ENCODE peak calls at places on chromosomes 5 and 9, in seven cellular contexts. A, F, V, L, X, E and G are unnamed samples.
A peak's percentile ranks its signal among the peaks of the same experiment; 100 is the strongest.

GRCh38 chr9:136143215-136144001 is 24.7 kb upstream of the TMEM250 start:
- DNase-seq in X (peak; percentile 59), E (no peak), V (peak; percentile 20), L (no peak), F (no peak), A (no peak), G (peak; percentile 52)

GRCh38 chr9:72383978-72384709 is 19.1 kb upstream of the ZFAND5 start:
- DNase-seq in E (no peak), V (no peak), F (peak; percentile 87), A (no peak), L (no peak), X (no peak), G (no peak)

GRCh38 chr5:176541338-176542134 is 4.3 kb upstream of the RNF44 start:
- DNase-seq in F (peak; percentile 69), E (peak; percentile 79), L (peak; percentile 72), X (peak; percentile 73), A (no peak), V (peak; percentile 65), G (no peak)

GRCh38 chr9:36874261-36874660 is 159.8 kb downstream of the PAX5 start:
- DNase-seq in E (no peak), X (no peak), V (no peak), L (no peak), A (no peak), F (no peak), G (no peak)

GRCh38 chr5:176610430-176610763 is 441 bp upstream of the GPRIN1 start:
- DNase-seq in A (no peak), E (no peak), F (no peak), V (no peak), L (no peak), X (no peak), G (no peak)

GRCh38 chr5:172235827-172236749 is 42.1 kb downstream of the EFCAB9 start:
- DNase-seq in X (no peak), V (no peak), E (no peak), F (no peak), L (no peak), A (no peak), G (no peak)

GRCh38 chr5:124000558-124000957 is 488.6 kb downstream of the CSNK1G3 start:
- DNase-seq in E (no peak), L (no peak), F (no peak), V (no peak), X (no peak), A (no peak), G (no peak)

GRCh38 chr5:65481171-65481575 is 547 bp downstream of the ADAMTS6 start:
- DNase-seq in F (no peak), V (no peak), E (peak; percentile 14), L (no peak), A (no peak), X (peak; percentile 9), G (no peak)

GRCh38 chr5:92841604-92842155 is 739.3 kb downstream of the NR2F1-AS1 start:
- DNase-seq in E (no peak), A (no peak), F (no peak), X (no peak), V (no peak), L (no peak), G (no peak)

GRCh38 chr5:147551677-147552076 is 41.8 kb upstream of the DPYSL3 start:
- DNase-seq in E (no peak), L (no peak), A (no peak), V (no peak), X (no peak), F (no peak), G (no peak)
- H3K27ac ChIP-seq in E (no peak overlapping the region), L (no peak overlapping the region), A (peak overlapping the region; percentile 50), V (no peak overlapping the region), X (no peak overlapping the region), F (no peak overlapping the region), G (no peak overlapping the region)

GRCh38 chr5:173941102-173941501 is 47.9 kb upstream of the C5orf47 start:
- DNase-seq in L (no peak), F (no peak), E (no peak), V (no peak), X (no peak), A (no peak), G (no peak)

GRCh38 chr5:173944512-173944911 is 44.5 kb upstream of the C5orf47 start:
- DNase-seq in A (no peak), V (no peak), E (no peak), X (no peak), L (no peak), F (no peak), G (no peak)

GRCh38 chr5:173941758-173942401 is 47.1 kb upstream of the C5orf47 start:
- DNase-seq in A (no peak), F (no peak), E (no peak), L (no peak), V (no peak), X (no peak), G (no peak)

GRCh38 chr5:173950829-173951228 is 38.1 kb upstream of the C5orf47 start:
- DNase-seq in L (no peak), F (no peak), A (no peak), E (no peak), V (no peak), X (no peak), G (no peak)

DNA sequence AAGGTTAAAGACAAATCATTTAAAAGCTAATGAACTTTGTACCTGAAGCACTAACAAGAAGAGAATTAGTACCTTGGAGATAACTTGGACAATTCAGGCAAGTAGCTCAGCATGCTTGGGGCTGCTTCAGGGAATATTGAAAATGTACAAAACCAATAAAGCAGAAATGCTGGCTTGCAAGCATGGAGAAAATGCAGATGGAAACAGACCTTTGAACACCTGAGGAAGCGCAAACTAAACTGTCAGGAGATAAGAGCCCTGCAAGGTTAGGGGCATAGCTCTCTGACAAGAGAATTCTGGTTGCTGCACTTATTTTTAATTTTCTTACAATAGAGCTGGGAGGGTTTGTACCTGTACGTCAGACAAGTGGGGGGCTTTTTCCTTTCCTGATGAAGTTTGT is 42.6 kb upstream of the C5orf47 start:
- DNase-seq in E (no peak), X (no peak), F (no peak), A (no peak), V (no peak), L (no peak), G (no peak)
- H3K9me3 ChIP-seq in E (no peaks in the 10 kb centered on the region), X (no peaks in the 10 kb centered on the region), F (no peaks in the 10 kb centered on the region), A (no peaks in the 10 kb centered on the region), V (no peaks in the 10 kb centered on the region), L (no peaks in the 10 kb centered on the region), G (no peaks in the 10 kb centered on the region)

GRCh38 chr5:178462846-178463245 is 127.3 kb downstream of the COL23A1 start:
- DNase-seq in E (no peak), V (no peak), X (no peak), F (no peak), A (no peak), L (no peak), G (no peak)

GRCh38 chr5:178465228-178465860 is 124.8 kb downstream of the COL23A1 start:
- DNase-seq in V (no peak), L (no peak), E (no peak), F (no peak), A (no peak), X (peak; percentile 42), G (no peak)

GRCh38 chr5:178465861-178466288 is 124.3 kb downstream of the COL23A1 start:
- DNase-seq in L (no peak), V (no peak), X (no peak), F (no peak), A (no peak), E (no peak), G (no peak)

GRCh38 chr5:178463321-178464155 is 126.7 kb downstream of the COL23A1 start:
- DNase-seq in A (no peak), L (no peak), E (no peak), F (no peak), V (no peak), X (no peak), G (no peak)

DNA sequence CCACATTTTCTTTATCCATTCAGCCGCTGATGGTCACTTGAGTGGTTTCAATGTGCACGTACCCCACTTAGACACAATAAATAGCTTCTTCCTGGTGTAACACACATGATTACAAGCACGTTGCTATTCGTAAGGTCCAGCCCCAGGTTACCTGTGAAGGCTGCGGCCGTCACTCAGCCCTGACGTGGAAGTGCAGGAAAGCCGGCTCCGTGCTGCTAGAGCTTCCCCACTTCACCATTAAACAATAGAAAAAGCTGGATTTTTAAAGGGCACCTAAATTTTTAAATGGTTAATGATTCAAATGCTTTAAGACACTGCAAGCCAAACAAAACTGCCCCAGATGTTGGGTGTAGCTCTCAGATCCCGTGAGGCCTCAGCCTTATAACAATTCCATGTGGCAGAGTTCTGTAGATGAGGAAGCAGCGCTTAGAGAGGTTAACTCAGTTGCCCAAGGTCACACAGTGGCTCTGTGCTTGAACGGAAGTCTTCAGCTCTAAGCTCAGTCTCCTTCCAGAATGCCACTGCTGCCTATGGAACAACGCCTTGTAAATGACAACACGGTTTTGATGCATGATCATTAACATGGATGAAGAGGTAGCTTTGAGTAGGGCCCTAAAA is 125.7 kb downstream of the COL23A1 start:
- DNase-seq in F (no peak), L (no peak), V (no peak), A (no peak), X (no peak), E (no peak), G (no peak)
- H3K4me1 ChIP-seq in F (no peaks in the 10 kb centered on the region), L (peaks cover 12% of the 10 kb centered on the region), V (no peaks in the 10 kb centered on the region), A (no peaks in the 10 kb centered on the region), X (peaks cover 22% of the 10 kb centered on the region), E (no peaks in the 10 kb centered on the region), G (no peaks in the 10 kb centered on the region)

GRCh38 chr9:133419005-133419404 is 1.2 kb upstream of the REXO4 start:
- DNase-seq in E (no peak), L (no peak), V (no peak), X (no peak), F (no peak), A (no peak), G (no peak)
- H3K27ac ChIP-seq in E (peak overlapping the region; percentile 87), L (no peak overlapping the region), V (no peak overlapping the region), X (no peak overlapping the region), F (no peak overlapping the region), A (no peak overlapping the region), G (peak overlapping the region; percentile 39)

GRCh38 chr9:2311920-2312319 is 296.8 kb downstream of the SMARCA2 start:
- DNase-seq in V (no peak), F (no peak), A (no peak), X (no peak), E (no peak), L (no peak), G (no peak)
- H3K9me3 ChIP-seq in V (no peaks in the 10 kb centered on the region), F (peaks cover 17% of the 10 kb centered on the region), A (peaks cover 46% of the 10 kb centered on the region), X (no peaks in the 10 kb centered on the region), E (no peaks in the 10 kb centered on the region), L (no peaks in the 10 kb centered on the region), G (no peaks in the 10 kb centered on the region)

DNA sequence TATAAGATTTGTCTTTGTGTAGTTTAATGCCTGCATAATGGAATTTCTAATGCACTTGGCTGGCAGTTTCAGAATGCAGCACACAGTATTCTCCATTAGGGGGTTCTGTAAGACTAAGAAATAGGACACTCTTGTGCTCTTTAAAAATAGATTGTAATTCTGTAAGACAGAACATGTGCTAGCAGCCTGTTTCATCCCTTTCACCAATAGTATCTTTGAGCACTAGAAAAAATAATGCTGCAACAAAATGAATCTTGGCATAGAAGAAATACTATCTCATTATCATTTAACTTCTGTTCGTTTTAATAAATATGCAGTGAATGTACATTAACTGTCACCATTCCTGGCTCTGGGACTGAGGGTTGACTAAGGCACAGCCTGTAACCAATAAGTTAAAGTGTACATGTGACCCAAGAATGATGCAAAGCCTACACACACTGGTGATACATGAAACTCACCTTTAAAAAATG is 23.8 kb upstream of the ZNF622 start:
- DNase-seq in A (no peak), L (no peak), F (peak; percentile 52), E (peak; percentile 18), V (no peak), X (peak; percentile 61), G (no peak)
- H3K4me1 ChIP-seq in A (no peaks in the 10 kb centered on the region), L (no peaks in the 10 kb centered on the region), F (peaks cover 23% of the 10 kb centered on the region), E (no peaks in the 10 kb centered on the region), V (no peaks in the 10 kb centered on the region), X (no peaks in the 10 kb centered on the region), G (peaks cover 28% of the 10 kb centered on the region)

GRCh38 chr5:1818784-1819183 is 17.6 kb downstream of the NDUFS6 start:
- DNase-seq in V (no peak), X (no peak), L (no peak), F (no peak), E (no peak), A (no peak), G (no peak)
- H3K27ac ChIP-seq in V (no peak overlapping the region), X (peak overlapping the region; percentile 75), L (no peak overlapping the region), F (no peak overlapping the region), E (no peak overlapping the region), A (no peak overlapping the region), G (no peak overlapping the region)